ENCODE peak calls at places on chromosomes 2 and 18, in six cellular contexts. W is effector memory CD8-positive, alpha-beta T cell; F is stimulated activated CD8-positive, alpha-beta memory T cell treated with anti-CD3 and anti-CD28 coated beads, Interleukin-4, amount 100 ng/mL, for 48 hours; S is NCI-H2171 treated with DMSO at 0.1 percent for 48 hours; X is activated T-cell treated with anti-CD3 and anti-CD28 coated beads, Interleukin-2, amount 50 U/mL, for 48 hours; Z is Calu3. P is an unnamed sample.

GRCh38 chr18:74796928-74797576 is 199.4 kb downstream of the ZNF407 start:
- DNase-seq in W (no peak), F (no peak), S (peak), X (no peak), Z (no peak), P (no peak)

GRCh38 chr2:104332733-104333132 is 521.2 kb upstream of the POU3F3 start:
- DNase-seq in W (no peak), F (no peak), S (no peak), X (no peak), Z (no peak), P (no peak)

GRCh38 chr2:237305579-237305978 is 108.4 kb downstream of the COL6A3 start:
- DNase-seq in W (no peak), F (no peak), S (no peak), X (no peak), Z (no peak), P (no peak)

GRCh38 chr18:58257461-58257860 is 213.4 kb downstream of the NEDD4L start:
- DNase-seq in W (no peak), F (no peak), S (peak), X (no peak), Z (no peak), P (no peak)

GRCh38 chr2:219386532-219387280 is 1.0 kb downstream of the DNPEP start:
- DNase-seq in W (no peak), F (peak), S (no peak), X (peak), Z (no peak), P (no peak)

GRCh38 chr2:113888641-113889470 is 1.0 kb upstream of the ACTR3 start:
- DNase-seq in W (no peak), F (no peak), S (no peak), X (no peak), Z (peak), P (peak)

GRCh38 chr2:207660994-207661393 is 35.8 kb upstream of the METTL21A start:
- DNase-seq in W (no peak), F (no peak), S (no peak), X (no peak), Z (no peak), P (no peak)

GRCh38 chr18:57077786-57078552 is 68.9 kb upstream of the BOD1L2 start:
- DNase-seq in W (peak), F (peak), S (no peak), X (peak), Z (no peak), P (no peak)

GRCh38 chr2:230326453-230327417 is at the start of gene SP140L:
- DNase-seq in W (peak), F (peak), S (no peak), X (peak), Z (peak), P (no peak)

GRCh38 chr2:213150315-213150951 is 979 bp downstream of the IKZF2 start:
- DNase-seq in W (no peak), F (no peak), S (no peak), X (no peak), Z (peak), P (peak)

GRCh38 chr2:223696719-223697118 is 94.6 kb upstream of the SCG2 start:
- DNase-seq in W (no peak), F (no peak), S (no peak), X (no peak), Z (peak), P (no peak)

GRCh38 chr2:40410695-40411094 is 41.2 kb downstream of the SLC8A1 start:
- DNase-seq in W (no peak), F (no peak), S (no peak), X (no peak), Z (no peak), P (no peak)

GRCh38 chr2:52423655-52424054 is 1343.9 kb upstream of the CHAC2 start:
- DNase-seq in W (no peak), F (no peak), S (no peak), X (no peak), Z (no peak), P (no peak)

GRCh38 chr2:86066007-86066578 is 39.6 kb downstream of the POLR1A start:
- DNase-seq in W (no peak), F (no peak), S (no peak), X (no peak), Z (no peak), P (no peak)

GRCh38 chr18:30106356-30106755 is 936.2 kb downstream of the DSC3 start:
- DNase-seq in W (no peak), F (no peak), S (no peak), X (no peak), Z (peak), P (peak)

GRCh38 chr2:157443795-157444642 is at the start of gene CYTIP:
- DNase-seq in W (peak), F (peak), S (no peak), X (peak), Z (no peak), P (no peak)

GRCh38 chr18:48442761-48443160 is 33.6 kb upstream of the ZBTB7C start:
- DNase-seq in W (no peak), F (no peak), S (no peak), X (no peak), Z (no peak), P (no peak)

GRCh38 chr2:158932246-158932645 is 36.2 kb upstream of the TANC1 start:
- DNase-seq in W (no peak), F (no peak), S (no peak), X (no peak), Z (no peak), P (no peak)

GRCh38 chr2:223328578-223328977 is 273.6 kb downstream of the SCG2 start:
- DNase-seq in W (no peak), F (no peak), S (no peak), X (no peak), Z (no peak), P (no peak)

GRCh38 chr2:20381457-20381856 is 30.8 kb upstream of the PUM2 start:
- DNase-seq in W (no peak), F (no peak), S (peak), X (no peak), Z (no peak), P (peak)

GRCh38 chr2:37764739-37765138 is 93.3 kb upstream of the CDC42EP3 start:
- DNase-seq in W (no peak), F (no peak), S (no peak), X (no peak), Z (no peak), P (no peak)

GRCh38 chr2:3307901-3308300 is 69.7 kb downstream of the EIPR1 start:
- DNase-seq in W (no peak), F (no peak), S (no peak), X (no peak), Z (no peak), P (no peak)

GRCh38 chr2:172978053-172978383 is 97.6 kb upstream of the MAP3K20 start:
- DNase-seq in W (no peak), F (no peak), S (no peak), X (peak), Z (no peak), P (peak)

GRCh38 chr18:4636957-4637356 is 181.8 kb upstream of the DLGAP1 start:
- DNase-seq in W (no peak), F (no peak), S (peak), X (no peak), Z (peak), P (no peak)

GRCh38 chr18:80033181-80034067 is 810 bp upstream of the RBFA start:
- DNase-seq in W (peak), F (no peak), S (no peak), X (no peak), Z (no peak), P (peak)

GRCh38 chr2:7060602-7061435 is 143.6 kb downstream of the RNF144A start:
- DNase-seq in W (no peak), F (no peak), S (no peak), X (no peak), Z (no peak), P (no peak)

GRCh38 chr2:173755798-173756197 is 209.4 kb downstream of the SP3 start:
- DNase-seq in W (no peak), F (no peak), S (no peak), X (no peak), Z (no peak), P (no peak)

GRCh38 chr2:124547700-124548099 is 522.6 kb downstream of the CNTNAP5 start:
- DNase-seq in W (no peak), F (no peak), S (no peak), X (no peak), Z (no peak), P (no peak)

GRCh38 chr2:67565761-67566160 is 168.6 kb downstream of the ETAA1 start:
- DNase-seq in W (no peak), F (no peak), S (no peak), X (no peak), Z (peak), P (no peak)

GRCh38 chr2:23568257-23569190 is 183.5 kb downstream of the KLHL29 start:
- DNase-seq in W (no peak), F (no peak), S (no peak), X (no peak), Z (no peak), P (no peak)

GRCh38 chr2:47265751-47266231 is 110.7 kb upstream of the STPG4 start:
- DNase-seq in W (no peak), F (no peak), S (peak), X (no peak), Z (no peak), P (peak)

GRCh38 chr18:49639643-49640361 is 77.9 kb downstream of the LIPG start:
- DNase-seq in W (no peak), F (no peak), S (no peak), X (no peak), Z (no peak), P (no peak)

GRCh38 chr2:61855178-61855523 is 1.3 kb upstream of the FAM161A start:
- DNase-seq in W (no peak), F (no peak), S (no peak), X (no peak), Z (peak), P (peak)

GRCh38 chr2:43495727-43496126 is 100.1 kb downstream of the THADA start:
- DNase-seq in W (no peak), F (no peak), S (no peak), X (no peak), Z (peak), P (no peak)